ENCODE peak calls at places on chromosomes 12 and 14, in eight cellular contexts. Z, G, J, Y, T, H, S and P are unnamed samples.

GRCh38 chr12:48040294-48040820 is 36.1 kb upstream of the COL2A1 start:
- DNase-seq in J (no peak), Z (no peak), T (no peak), Y (no peak), S (no peak), G (no peak), H (no peak), P (no peak)

GRCh38 chr12:6734506-6735082 is 10.7 kb downstream of the COPS7A start:
- DNase-seq in Z (no peak), S (no peak), Y (no peak), T (no peak), H (no peak), G (no peak), J (no peak), P (no peak)

GRCh38 chr12:50742776-50743175 is 21.1 kb upstream of the ATF1 start:
- DNase-seq in G (no peak), T (no peak), Y (no peak), Z (no peak), S (no peak), J (no peak), H (no peak), P (no peak)

GRCh38 chr14:79467837-79468236 is 743.5 kb downstream of the DIO2 start:
- DNase-seq in H (no peak), Z (no peak), Y (no peak), J (peak), G (no peak), T (no peak), S (no peak), P (no peak)

GRCh38 chr12:112116232-112117060 is 7.9 kb upstream of the NAA25 start:
- DNase-seq in S (peak), T (peak), H (peak), Y (peak), G (no peak), Z (no peak), J (peak), P (peak)

GRCh38 chr12:52020539-52021336 is 14.0 kb downstream of the TAMALIN start:
- DNase-seq in H (peak), T (peak), Y (no peak), S (peak), J (peak), Z (peak), G (no peak), P (peak)

GRCh38 chr12:53482626-53483165 is 16.6 kb downstream of the MAP3K12 start:
- DNase-seq in Y (no peak), T (peak), Z (no peak), G (no peak), S (no peak), J (no peak), H (no peak), P (no peak)

GRCh38 chr12:24697295-24697694 is 251.6 kb downstream of the BCAT1 start:
- DNase-seq in S (no peak), T (no peak), Z (no peak), J (no peak), H (no peak), G (no peak), Y (no peak), P (no peak)

GRCh38 chr12:2682301-2683282 is 112.2 kb upstream of the FKBP4 start:
- DNase-seq in G (no peak), T (peak), Y (no peak), S (peak), Z (peak), H (peak), J (peak), P (peak)

GRCh38 chr12:1882850-1883470 is 35.5 kb downstream of the CACNA2D4 start:
- DNase-seq in J (no peak), T (peak), Z (no peak), Y (peak), G (no peak), H (no peak), S (no peak), P (no peak)

GRCh38 chr12:92543359-92543758 is 159.4 kb upstream of the PLEKHG7 start:
- DNase-seq in S (no peak), Z (no peak), T (peak), J (peak), G (no peak), Y (peak), H (no peak), P (no peak)

GRCh38 chr14:74552623-74553022 is 59.1 kb downstream of the ISCA2 start:
- DNase-seq in T (no peak), Z (no peak), J (no peak), S (peak), Y (no peak), H (no peak), G (no peak), P (no peak)

GRCh38 chr12:128786741-128787391 is 36.9 kb downstream of the SLC15A4 start:
- DNase-seq in G (no peak), T (peak), S (no peak), J (no peak), H (no peak), Y (no peak), Z (no peak), P (no peak)

GRCh38 chr14:52596320-52596719 is 43.7 kb downstream of the GPR137C start:
- DNase-seq in J (no peak), T (peak), G (no peak), S (no peak), Y (no peak), H (no peak), Z (no peak), P (no peak)

GRCh38 chr12:41264281-41264680 is 76.2 kb downstream of the PDZRN4 start:
- DNase-seq in Z (no peak), T (no peak), Y (no peak), H (peak), J (no peak), S (peak), G (no peak), P (peak)

GRCh38 chr12:39605501-39605900 is 14.1 kb downstream of the ABCD2 start:
- DNase-seq in H (no peak), G (no peak), S (no peak), T (no peak), Z (no peak), J (no peak), Y (no peak), P (no peak)

GRCh38 chr12:109612003-109612402 is 38.4 kb downstream of the MVK start:
- DNase-seq in G (no peak), S (no peak), H (no peak), Z (no peak), Y (no peak), J (no peak), T (no peak), P (no peak)

GRCh38 chr12:49086116-49086515 is 8.5 kb downstream of the DHH start:
- DNase-seq in Z (no peak), Y (no peak), H (no peak), J (no peak), T (no peak), S (no peak), G (no peak), P (no peak)

GRCh38 chr12:95859344-95859816 is 628 bp downstream of the SNRPF start:
- DNase-seq in H (no peak), J (peak), T (peak), G (no peak), Z (peak), S (no peak), Y (no peak), P (peak)

GRCh38 chr14:40859065-40859464 is 747.6 kb upstream of the LRFN5 start:
- DNase-seq in J (no peak), Y (no peak), S (no peak), T (no peak), G (no peak), H (no peak), Z (no peak), P (no peak)

GRCh38 chr14:105487986-105488777 is 1.5 kb downstream of the CRIP1 start:
- DNase-seq in S (no peak), J (no peak), G (no peak), Y (peak), H (no peak), T (no peak), Z (no peak), P (no peak)

GRCh38 chr14:85122690-85123089 is 407.3 kb upstream of the FLRT2 start:
- DNase-seq in H (no peak), J (no peak), G (no peak), S (peak), T (no peak), Y (no peak), Z (no peak), P (no peak)

GRCh38 chr14:76762617-76763361 is 1.5 kb downstream of the VASH1 start:
- DNase-seq in J (peak), Z (no peak), G (no peak), H (no peak), Y (peak), S (no peak), T (peak), P (peak)

GRCh38 chr14:73180385-73180805 is 44.1 kb downstream of the PSEN1 start:
- DNase-seq in Z (no peak), H (no peak), G (peak), T (no peak), Y (no peak), J (no peak), S (peak), P (no peak)

GRCh38 chr14:69682607-69683263 is 71.3 kb downstream of the SUSD6 start:
- DNase-seq in T (no peak), S (peak), Y (peak), Z (peak), J (no peak), G (no peak), H (no peak), P (peak)

GRCh38 chr14:71231521-71232393 is 324.5 kb downstream of the PCNX1 start:
- DNase-seq in Z (no peak), H (no peak), T (no peak), G (no peak), S (no peak), Y (no peak), J (no peak), P (no peak)

GRCh38 chr12:55929306-55929791 is 1.6 kb upstream of the DGKA start:
- DNase-seq in S (no peak), H (no peak), Z (peak), J (no peak), T (no peak), G (no peak), Y (no peak), P (no peak)

GRCh38 chr14:29236848-29237247 is 470.3 kb downstream of the FOXG1 start:
- DNase-seq in G (peak), J (no peak), H (no peak), T (no peak), S (peak), Y (no peak), Z (no peak), P (no peak)

GRCh38 chr12:124094733-124095132 is 121.7 kb downstream of the ZNF664 start:
- DNase-seq in H (peak), J (peak), G (no peak), S (no peak), Y (no peak), Z (no peak), T (no peak), P (no peak)

GRCh38 chr14:50318031-50318626 is 6.0 kb downstream of the DMAC2L start:
- DNase-seq in J (peak), T (no peak), Z (no peak), H (no peak), S (peak), G (no peak), Y (no peak), P (peak)

GRCh38 chr14:69354383-69355154 is 43.5 kb downstream of the ERH start:
- DNase-seq in G (no peak), T (no peak), H (no peak), Z (peak), J (peak), Y (no peak), S (no peak), P (no peak)